ENCODE peak calls at places on chromosome 21, in ten cellular contexts. N is RPMI8226; I is activated CD4-positive, alpha-beta memory T cell treated with anti-CD3 and anti-CD28 coated beads, Interleukin-2, amount 10 ng/mL, durations not matched to agents 7 days and 5 days; R is ELR; B is activated T-helper 9 cell treated with anti-CD3 and anti-CD28 coated beads, Interleukin-2, amount 50 U/mL, for 16 hours; Z is left ventricle myocardium superior; S is putamen; U is lower leg skin; H is mucosa of gallbladder; D is HT-29. F is an unnamed sample.

GRCh38 chr21:20999567-21000169 is 1.5 kb downstream of the NCAM2 start:
- DNase-seq in N (peak), I (peak), R (peak), B (no peak), Z (no peak), S (peak), U (no peak), H (peak), D (peak), F (peak)

GRCh38 chr21:35896060-35896459 is 164.3 kb downstream of the SETD4 start:
- DNase-seq in N (no peak), I (no peak), R (no peak), B (no peak), Z (no peak), S (no peak), U (no peak), H (no peak), D (no peak), F (no peak)

GRCh38 chr21:41673596-41674335 is 93.1 kb downstream of the RIPK4 start:
- DNase-seq in N (peak), I (no peak), R (no peak), B (no peak), Z (no peak), S (no peak), U (no peak), H (no peak), D (no peak), F (no peak)

GRCh38 chr21:45241357-45241756 is 46.3 kb downstream of the POFUT2 start:
- DNase-seq in N (no peak), I (peak), R (no peak), B (no peak), Z (no peak), S (no peak), U (peak), H (no peak), D (no peak), F (no peak)

GRCh38 chr21:43645414-43645891 is 13.8 kb downstream of the HSF2BP start:
- DNase-seq in N (peak), I (no peak), R (peak), B (no peak), Z (no peak), S (peak), U (peak), H (peak), D (peak), F (peak)

GRCh38 chr21:39006653-39007417 is 176.4 kb downstream of the PSMG1 start:
- DNase-seq in N (peak), I (no peak), R (no peak), B (no peak), Z (peak), S (peak), U (peak), H (peak), D (peak), F (no peak)

GRCh38 chr21:41032536-41032935 is 135.4 kb upstream of the BACE2 start:
- DNase-seq in N (no peak), I (no peak), R (no peak), B (no peak), Z (no peak), S (no peak), U (no peak), H (no peak), D (no peak), F (peak)

GRCh38 chr21:39671986-39672385 is 59.2 kb downstream of the B3GALT5 start:
- DNase-seq in N (no peak), I (no peak), R (no peak), B (no peak), Z (no peak), S (no peak), U (no peak), H (no peak), D (no peak), F (no peak)

GRCh38 chr21:32044205-32044874 is 171.5 kb downstream of the HUNK start:
- DNase-seq in N (no peak), I (no peak), R (no peak), B (no peak), Z (no peak), S (no peak), U (no peak), H (no peak), D (no peak), F (no peak)

GRCh38 chr21:44650973-44651675 is 3.3 kb downstream of the KRTAP12-4 start:
- DNase-seq in N (no peak), I (no peak), R (no peak), B (no peak), Z (no peak), S (no peak), U (peak), H (no peak), D (no peak), F (no peak)

GRCh38 chr21:42724226-42724920 is 71.0 kb downstream of the PDE9A start:
- DNase-seq in N (peak), I (no peak), R (peak), B (no peak), Z (no peak), S (no peak), U (no peak), H (peak), D (peak), F (peak)

GRCh38 chr21:36204980-36205379 is 48.4 kb downstream of the DOP1B start:
- DNase-seq in N (no peak), I (no peak), R (no peak), B (no peak), Z (peak), S (no peak), U (no peak), H (no peak), D (no peak), F (no peak)

GRCh38 chr21:43965911-43966585 is 46.1 kb upstream of the TRAPPC10 start:
- DNase-seq in N (no peak), I (no peak), R (no peak), B (no peak), Z (no peak), S (no peak), U (no peak), H (no peak), D (no peak), F (no peak)

GRCh38 chr21:45894891-45895777 is 86.4 kb upstream of the COL6A1 start:
- DNase-seq in N (no peak), I (no peak), R (no peak), B (no peak), Z (no peak), S (no peak), U (no peak), H (no peak), D (no peak), F (no peak)

GRCh38 chr21:42081138-42081537 is 10.0 kb downstream of the UMODL1 start:
- DNase-seq in N (no peak), I (no peak), R (no peak), B (no peak), Z (no peak), S (no peak), U (no peak), H (no peak), D (no peak), F (no peak)

GRCh38 chr21:42630626-42631025 is 22.8 kb upstream of the PDE9A start:
- DNase-seq in N (no peak), I (no peak), R (no peak), B (no peak), Z (no peak), S (no peak), U (no peak), H (peak), D (no peak), F (no peak)

GRCh38 chr21:36902793-36903192 is 63.7 kb downstream of the HLCS start:
- DNase-seq in N (no peak), I (no peak), R (peak), B (no peak), Z (no peak), S (no peak), U (no peak), H (no peak), D (no peak), F (peak)

GRCh38 chr21:35338281-35338680 is 289.2 kb upstream of the RUNX1 start:
- DNase-seq in N (no peak), I (no peak), R (no peak), B (no peak), Z (no peak), S (no peak), U (no peak), H (no peak), D (no peak), F (no peak)

GRCh38 chr21:42417533-42417932 is 13.8 kb downstream of the UBASH3A start:
- DNase-seq in N (no peak), I (peak), R (no peak), B (no peak), Z (no peak), S (no peak), U (no peak), H (no peak), D (no peak), F (no peak)

GRCh38 chr21:36504067-36505058 is 24.4 kb upstream of the CLDN14 start:
- DNase-seq in N (peak), I (peak), R (peak), B (no peak), Z (no peak), S (peak), U (peak), H (peak), D (peak), F (peak)

GRCh38 chr21:44401386-44402160 is 48.2 kb downstream of the TRPM2 start:
- DNase-seq in N (no peak), I (no peak), R (no peak), B (no peak), Z (no peak), S (no peak), U (no peak), H (peak), D (no peak), F (no peak)

GRCh38 chr21:20802201-20802600 is 196.0 kb upstream of the NCAM2 start:
- DNase-seq in N (no peak), I (no peak), R (no peak), B (no peak), Z (no peak), S (no peak), U (no peak), H (no peak), D (no peak), F (no peak)

GRCh38 chr21:33362044-33362555 is 37.3 kb downstream of the IFNAR1 start:
- DNase-seq in N (peak), I (peak), R (no peak), B (peak), Z (no peak), S (peak), U (peak), H (no peak), D (no peak), F (no peak)

F was measured in EH.